ENCODE peak calls at places on chromosomes 1 and 21, in four cellular contexts. I is WTC11, U is HepG2, G is K562. J is an unnamed sample.

GRCh38 chr1:107460009-107460408 is 319.2 kb downstream of the NTNG1 start:
- DNase-seq in I (no peak), U (no peak), G (no peak), J (no peak)

GRCh38 chr1:190477687-190478192 is at the start of gene BRINP3:
- DNase-seq in I (no peak), U (no peak), G (no peak), J (no peak)

GRCh38 chr1:154755858-154756730 is 114.0 kb downstream of the KCNN3 start:
- DNase-seq in I (no peak), U (no peak), G (no peak), J (no peak)

GRCh38 chr1:162003061-162003824 is 20.4 kb downstream of the OLFML2B start:
- DNase-seq in I (no peak), U (no peak), G (no peak), J (no peak)

GRCh38 chr1:201539561-201540404 is 856 bp downstream of the NAV1 start:
- DNase-seq in I (peak), U (no peak), G (peak), J (no peak)

GRCh38 chr1:203354246-203354645 is 3.3 kb upstream of the FMOD start:
- DNase-seq in I (no peak), U (no peak), G (no peak), J (no peak)

GRCh38 chr21:20971296-20971921 is 26.8 kb upstream of the NCAM2 start:
- DNase-seq in I (peak), U (peak), G (peak), J (peak)

GRCh38 chr1:5856246-5856815 is 135.9 kb downstream of the NPHP4 start:
- DNase-seq in I (no peak), U (peak), G (no peak), J (no peak)

GRCh38 chr1:117076648-117077047 is 16.5 kb downstream of the TTF2 start:
- DNase-seq in I (no peak), U (no peak), G (no peak), J (no peak)

GRCh38 chr1:180560868-180561600 is 2.3 kb downstream of the OVAAL start:
- DNase-seq in I (no peak), U (no peak), G (no peak), J (no peak)

GRCh38 chr1:125066385-125066784 is 3881.6 kb downstream of the SRGAP2C start:
- DNase-seq in I (no peak), U (no peak), G (no peak), J (no peak)

GRCh38 chr1:26278835-26279597 is 870 bp upstream of the SH3BGRL3 start:
- DNase-seq in I (no peak), U (no peak), G (peak), J (no peak)

GRCh38 chr1:85884372-85885035 is 176.3 kb upstream of the ZNHIT6 start:
- DNase-seq in I (no peak), U (peak), G (peak), J (peak)

GRCh38 chr21:42513151-42513984 is at the start of gene SLC37A1:
- DNase-seq in I (peak), U (no peak), G (peak), J (peak)

GRCh38 chr1:3521426-3521825 is 67.0 kb downstream of the ARHGEF16 start:
- DNase-seq in I (no peak), U (no peak), G (no peak), J (no peak)

GRCh38 chr1:88661188-88661587 is 22.9 kb upstream of the PKN2 start:
- DNase-seq in I (no peak), U (no peak), G (no peak), J (no peak)

GRCh38 chr21:45404726-45405270 is at the start of gene COL18A1:
- DNase-seq in I (peak), U (no peak), G (peak), J (peak)

GRCh38 chr1:5119496-5120234 is 465.3 kb downstream of the AJAP1 start:
- DNase-seq in I (peak), U (no peak), G (no peak), J (peak)

GRCh38 chr1:116988248-116988647 is 13.3 kb upstream of the CD101 start:
- DNase-seq in I (no peak), U (no peak), G (no peak), J (no peak)

GRCh38 chr1:31335007-31335406 is 37.9 kb downstream of the FABP3 start:
- DNase-seq in I (no peak), U (peak), G (peak), J (peak)

GRCh38 chr1:107993920-107994319 is 28.9 kb upstream of the VAV3 start:
- DNase-seq in I (no peak), U (no peak), G (no peak), J (no peak)

GRCh38 chr1:25871704-25872494 is 3.6 kb downstream of the PAQR7 start:
- DNase-seq in I (peak), U (no peak), G (no peak), J (no peak)

GRCh38 chr1:149936992-149937705 is 470 bp upstream of the MTMR11 start:
- DNase-seq in I (no peak), U (peak), G (no peak), J (no peak)

GRCh38 chr1:224175615-224176014 is 7.4 kb upstream of the DEGS1 start:
- DNase-seq in I (peak), U (no peak), G (no peak), J (no peak)

GRCh38 chr1:42845866-42846256 is 552 bp upstream of the ZNF691 start:
- DNase-seq in I (no peak), U (no peak), G (no peak), J (no peak)

GRCh38 chr1:202010042-202011015 is at the start of gene ELF3:
- DNase-seq in I (peak), U (peak), G (no peak), J (no peak)

GRCh38 chr1:247266053-247266452 is 10.2 kb downstream of the VN1R5 start:
- DNase-seq in I (no peak), U (no peak), G (no peak), J (no peak)

GRCh38 chr1:177945943-177946650 is 23.8 kb downstream of the SEC16B start:
- DNase-seq in I (peak), U (peak), G (peak), J (peak)
- TF ChIP-seq ELF4 in I (no peak), U (no peak), G (no peak), J (no peak)

GRCh38 chr1:2496087-2496622 is 20.1 kb downstream of the PLCH2 start:
- DNase-seq in I (no peak), U (peak), G (no peak), J (no peak)
- TF ChIP-seq ELF4 in I (no peak), U (no peak), G (no peak), J (no peak)

DNA sequence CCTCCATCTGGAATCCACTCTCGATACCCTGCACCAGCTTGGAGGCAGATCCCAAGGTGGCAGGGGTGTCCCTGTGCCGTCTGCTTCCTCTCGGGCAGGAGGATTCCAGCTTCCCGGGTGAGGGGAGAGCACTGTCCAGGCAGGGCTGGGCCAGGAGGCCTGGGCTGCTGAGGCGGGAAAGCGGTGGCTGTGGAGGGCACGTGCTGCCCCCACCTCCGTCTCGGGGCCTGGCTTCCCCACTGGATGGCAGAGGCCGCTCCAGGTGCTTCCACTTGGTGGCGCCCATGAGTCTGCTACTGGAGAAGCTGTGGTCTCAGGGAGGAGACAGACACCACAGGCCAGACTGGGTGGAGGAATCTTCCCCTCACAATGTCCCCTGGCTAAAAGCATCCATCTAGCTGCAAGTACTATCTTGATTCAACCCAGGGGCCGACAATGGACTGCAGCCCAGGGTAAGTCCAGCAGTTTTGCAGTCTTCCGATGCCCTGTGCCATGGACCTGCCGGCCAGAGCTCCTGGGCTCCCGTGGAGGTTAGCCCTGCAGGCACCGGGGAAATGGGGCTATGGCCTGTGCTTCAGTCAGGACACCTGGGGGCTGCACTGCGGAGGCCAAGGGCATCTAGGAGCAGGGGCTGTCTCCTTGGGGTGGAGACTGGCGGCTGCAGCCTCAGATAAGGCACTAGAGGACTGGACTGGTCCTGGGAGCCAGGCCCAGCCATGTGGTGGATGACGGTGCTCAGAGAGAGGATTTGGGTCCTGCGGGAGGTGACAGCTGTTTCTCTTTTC is 41.3 kb upstream of the EIF4G3 start:
- DNase-seq in I (peak), U (peak), G (peak), J (peak)
- TF ChIP-seq ELF4 in I (no peak), U (no peak), G (no peak), J (no peak)

DNA sequence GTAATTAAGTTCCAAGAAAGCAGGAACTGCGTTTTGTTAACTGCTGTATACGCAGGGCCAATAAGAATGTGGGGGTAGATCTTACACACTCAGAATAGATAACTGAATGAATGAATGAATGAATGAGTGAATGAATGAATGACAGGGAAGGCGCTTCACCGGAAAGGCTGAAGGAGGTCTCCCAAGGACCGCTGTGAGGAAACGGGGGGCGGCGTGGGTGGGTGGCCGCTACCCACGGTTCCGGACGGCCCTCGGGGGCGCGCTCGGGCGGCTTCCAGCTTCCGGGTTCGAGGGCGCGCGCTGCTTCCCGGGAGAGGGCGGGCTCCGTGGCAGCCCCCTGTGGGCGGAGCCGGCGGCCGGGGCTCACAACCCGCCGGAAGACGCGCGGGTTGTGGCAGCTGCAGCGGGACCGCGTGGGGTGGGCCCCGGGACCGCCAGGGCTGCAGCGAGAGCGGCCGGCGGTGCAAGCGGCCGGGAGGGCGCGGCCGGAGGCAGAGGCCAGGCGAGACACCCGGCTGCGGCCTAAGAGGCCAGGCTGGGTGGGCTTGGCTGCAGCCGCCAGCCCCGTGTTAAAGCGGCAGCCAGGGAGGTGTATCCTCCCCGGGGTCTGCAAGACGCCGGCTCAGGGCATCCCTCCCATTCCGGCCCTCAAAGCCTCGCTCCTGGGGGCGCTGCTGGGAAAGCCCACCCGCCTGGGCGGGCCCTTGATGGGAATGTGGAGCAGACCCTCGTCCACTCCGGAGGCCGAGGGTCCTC is at the start of gene ZFP69:
- DNase-seq in I (peak), U (peak), G (peak), J (peak)
- TF ChIP-seq ELF4 in I (peak), U (no peak), G (peak), J (peak)

GRCh38 chr1:81834921-81835698 is 34.4 kb downstream of the ADGRL2 start:
- DNase-seq in I (no peak), U (no peak), G (no peak), J (no peak)
- TF ChIP-seq ELF4 in I (no peak), U (no peak), G (no peak), J (no peak)

GRCh38 chr1:115228191-115228590 is 109.9 kb downstream of the NGF start:
- DNase-seq in I (no peak), U (no peak), G (no peak), J (no peak)

GRCh38 chr1:115229016-115229415 is 109.0 kb downstream of the NGF start:
- DNase-seq in I (no peak), U (no peak), G (no peak), J (no peak)

GRCh38 chr1:115227683-115228082 is 110.4 kb downstream of the NGF start:
- DNase-seq in I (no peak), U (no peak), G (no peak), J (no peak)

GRCh38 chr1:115224636-115225035 is 113.4 kb downstream of the NGF start:
- DNase-seq in I (no peak), U (no peak), G (no peak), J (no peak)

DNA sequence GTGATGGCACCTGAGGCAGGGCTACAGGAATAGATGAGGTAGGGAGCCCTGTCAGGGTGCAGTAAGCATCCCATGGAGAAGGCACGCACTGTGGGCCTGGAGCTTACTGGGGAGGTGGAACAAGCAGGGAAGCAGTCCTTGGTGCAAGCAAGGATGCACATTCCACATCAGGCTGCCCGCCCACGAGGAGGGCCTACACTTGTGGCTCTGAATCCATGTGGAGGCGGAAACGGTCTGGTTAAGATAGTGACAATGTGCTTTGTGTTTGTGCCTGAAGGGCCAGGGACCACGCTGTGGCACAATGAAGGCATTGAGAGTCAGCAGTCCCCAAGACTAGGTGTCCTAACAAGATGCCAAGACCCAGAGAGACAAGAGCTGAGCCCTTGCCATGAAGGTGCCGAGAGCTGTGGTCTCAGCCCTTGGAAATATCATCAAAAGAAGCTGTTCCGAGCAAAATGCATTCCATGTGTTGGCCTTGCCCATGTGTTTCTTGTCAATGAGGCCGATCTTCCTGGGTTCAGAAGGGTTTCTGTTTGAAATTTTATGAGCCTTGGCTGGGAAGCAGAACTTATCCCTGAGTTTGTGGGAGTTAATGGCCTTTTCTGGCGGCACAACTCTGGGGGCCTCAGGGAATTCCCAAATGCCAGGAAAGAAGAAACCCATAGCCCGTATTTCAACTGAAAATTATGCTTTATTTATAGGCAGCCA is 111.9 kb downstream of the NGF start:
- DNase-seq in I (no peak), U (no peak), G (no peak), J (no peak)
- TF ChIP-seq ELF4 in I (no peak), U (no peak), G (no peak), J (no peak)

DNA sequence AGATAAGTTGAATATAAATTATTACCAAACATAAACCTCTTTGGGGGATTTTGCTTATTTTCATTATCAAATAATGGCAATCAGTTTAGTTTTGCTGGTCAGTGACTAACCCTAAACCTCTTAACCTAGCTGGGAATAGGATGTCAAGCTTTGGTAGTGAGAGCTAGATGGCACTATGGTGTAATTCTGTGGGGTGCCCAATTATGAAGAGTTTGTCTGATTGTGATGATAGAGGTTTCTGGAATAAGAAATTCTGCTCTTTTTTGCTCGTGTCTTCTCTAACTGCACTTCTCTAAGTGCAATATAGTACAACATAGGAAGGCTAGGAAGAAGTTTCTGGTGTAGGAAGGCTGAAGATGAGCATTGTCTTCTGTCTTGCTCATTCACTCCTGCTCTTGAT is 59.8 kb downstream of the XCL1 start:
- DNase-seq in I (no peak), U (no peak), G (no peak), J (no peak)
- TF ChIP-seq ELF4 in I (no peak), U (no peak), G (no peak), J (no peak)

J was measured in HEK293T.